ENCODE peak calls at places on chromosomes 4 and X, in nine cellular contexts. Q is foreskin fibroblast, E is stomach, K is lower lobe of right lung, S is breast epithelium, T is lower leg skin, A is kidney, L is cardiac fibroblast, D is brain microvascular endothelial cell. B is an unnamed sample.
A peak's percentile ranks its signal among the peaks of the same experiment; 100 is the strongest.

GRCh38 chrX:1528884-1529203 is 8.1 kb downstream of the P2RY8 start:
- DNase-seq in T (peak; percentile 31), K (no peak), D (no peak), E (no peak), Q (no peak), S (no peak), L (no peak), A (no peak), B (no peak)

GRCh38 chr4:142777045-142777743 is 68.9 kb downstream of the INPP4B start:
- DNase-seq in L (no peak), K (no peak), A (no peak), D (no peak), E (no peak), S (no peak), Q (no peak), T (no peak), B (no peak)

GRCh38 chr4:171002246-171002645 is 811.0 kb upstream of the GALNTL6 start:
- DNase-seq in T (no peak), L (no peak), K (no peak), Q (no peak), D (no peak), S (no peak), E (no peak), A (no peak), B (no peak)

GRCh38 chrX:47608130-47608810 is 11.4 kb downstream of the SYN1 start:
- DNase-seq in K (no peak), L (peak; percentile 16), Q (peak; percentile 9), T (peak; percentile 78), E (no peak), A (no peak), D (no peak), S (no peak), B (no peak)

GRCh38 chr4:174555793-174556630 is 33.7 kb upstream of the HPGD start:
- DNase-seq in Q (no peak), E (no peak), D (no peak), L (no peak), S (no peak), A (no peak), K (no peak), T (no peak), B (no peak)

GRCh38 chr4:168812806-168813205 is 197.2 kb downstream of the CBR4 start:
- DNase-seq in S (no peak), K (no peak), A (no peak), E (no peak), D (no peak), Q (no peak), L (no peak), T (no peak), B (no peak)

GRCh38 chr4:155539746-155540145 is 126.9 kb upstream of the GUCY1A1 start:
- DNase-seq in S (no peak), Q (peak; percentile 56), T (no peak), L (peak; percentile 44), A (no peak), K (no peak), E (no peak), D (no peak), B (no peak)

GRCh38 chrX:46649421-46650260 is 76.1 kb downstream of the CHST7 start:
- DNase-seq in E (peak; percentile 28), T (no peak), A (no peak), Q (peak; percentile 21), S (no peak), D (no peak), K (peak; percentile 49), L (peak; percentile 53), B (no peak)

GRCh38 chrX:19554786-19555185 is 39.5 kb upstream of the MAP3K15 start:
- DNase-seq in Q (peak; percentile 61), A (no peak), K (no peak), D (peak; percentile 70), S (no peak), T (no peak), E (no peak), L (peak; percentile 60), B (no peak)

GRCh38 chrX:23803931-23804381 is 21.0 kb downstream of the SAT1 start:
- DNase-seq in S (no peak), L (peak; percentile 82), Q (peak; percentile 51), E (peak; percentile 46), A (no peak), K (peak; percentile 45), T (no peak), D (peak; percentile 40), B (no peak)

GRCh38 chr4:162061214-162061613 is 102.6 kb downstream of the FSTL5 start:
- DNase-seq in L (no peak), A (no peak), S (no peak), D (peak; percentile 37), E (no peak), T (no peak), Q (no peak), K (no peak), B (no peak)

GRCh38 chr4:6749340-6750171 is 33.0 kb upstream of the KIAA0232 start:
- DNase-seq in K (peak; percentile 87), E (peak; percentile 85), D (peak; percentile 15), T (peak; percentile 91), Q (peak; percentile 82), A (peak; percentile 96), L (peak; percentile 44), S (peak; percentile 89), B (peak; percentile 88)

GRCh38 chrX:31213941-31214340 is 142.1 kb upstream of the FTHL17 start:
- DNase-seq in E (no peak), A (no peak), D (no peak), Q (peak; percentile 50), L (peak; percentile 29), T (no peak), S (no peak), K (no peak), B (no peak)

GRCh38 chr4:120963449-120963848 is 40.9 kb upstream of the PRDM5 start:
- DNase-seq in D (no peak), T (no peak), Q (no peak), E (no peak), L (no peak), K (no peak), A (no peak), S (no peak), B (no peak)

GRCh38 chrX:42274151-42274550 is 350.8 kb upstream of the CASK start:
- DNase-seq in E (no peak), T (no peak), Q (no peak), K (no peak), L (no peak), S (no peak), D (no peak), A (no peak), B (no peak)
- H3K4me3 ChIP-seq in E (no peak overlapping the region), T (no peak overlapping the region), Q (no peak overlapping the region), K (no peak overlapping the region), L (no peak overlapping the region), S (no peak overlapping the region), D (no peak overlapping the region), A (no peak overlapping the region), B (no peak overlapping the region)

DNA sequence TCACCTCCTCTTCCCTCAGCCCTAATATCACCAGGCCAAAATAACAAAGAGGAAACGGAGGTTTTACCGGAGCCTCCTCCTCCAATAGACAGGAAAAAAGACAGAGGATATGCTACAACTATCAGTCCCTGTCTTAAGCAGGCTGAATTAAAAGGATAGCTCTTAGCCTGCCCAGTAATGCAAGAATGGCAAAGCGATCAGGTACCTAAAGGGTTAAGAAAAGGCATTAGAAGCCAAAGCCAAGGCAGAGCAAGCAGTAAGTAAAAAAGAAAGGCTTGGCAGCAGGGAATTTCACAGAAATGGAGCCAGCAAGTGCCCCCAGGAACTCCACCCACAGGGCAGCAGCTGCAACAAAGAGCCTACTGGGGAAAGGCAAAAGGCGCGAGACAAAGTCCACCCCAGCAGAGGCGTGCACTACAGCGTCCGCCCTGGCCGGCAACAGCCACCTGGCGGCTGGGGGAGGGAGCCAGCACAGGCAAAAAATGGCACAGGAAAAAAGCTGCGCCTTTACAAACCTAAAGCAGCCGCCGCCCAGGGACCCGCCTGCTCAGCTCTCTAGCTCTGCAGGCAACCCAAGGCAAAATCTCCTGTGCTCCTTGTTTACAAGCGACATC is 220.6 kb upstream of the ZC4H2 start:
- DNase-seq in K (peak; percentile 38), Q (no peak), L (no peak), D (no peak), E (peak; percentile 70), S (no peak), T (no peak), A (no peak), B (no peak)
- TF ChIP-seq CTCF in K (no peak), Q (no peak), L (no peak), D (no peak), E (peak; percentile 13), S (no peak), T (no peak), A (peak; percentile 13), B (no peak)

DNA sequence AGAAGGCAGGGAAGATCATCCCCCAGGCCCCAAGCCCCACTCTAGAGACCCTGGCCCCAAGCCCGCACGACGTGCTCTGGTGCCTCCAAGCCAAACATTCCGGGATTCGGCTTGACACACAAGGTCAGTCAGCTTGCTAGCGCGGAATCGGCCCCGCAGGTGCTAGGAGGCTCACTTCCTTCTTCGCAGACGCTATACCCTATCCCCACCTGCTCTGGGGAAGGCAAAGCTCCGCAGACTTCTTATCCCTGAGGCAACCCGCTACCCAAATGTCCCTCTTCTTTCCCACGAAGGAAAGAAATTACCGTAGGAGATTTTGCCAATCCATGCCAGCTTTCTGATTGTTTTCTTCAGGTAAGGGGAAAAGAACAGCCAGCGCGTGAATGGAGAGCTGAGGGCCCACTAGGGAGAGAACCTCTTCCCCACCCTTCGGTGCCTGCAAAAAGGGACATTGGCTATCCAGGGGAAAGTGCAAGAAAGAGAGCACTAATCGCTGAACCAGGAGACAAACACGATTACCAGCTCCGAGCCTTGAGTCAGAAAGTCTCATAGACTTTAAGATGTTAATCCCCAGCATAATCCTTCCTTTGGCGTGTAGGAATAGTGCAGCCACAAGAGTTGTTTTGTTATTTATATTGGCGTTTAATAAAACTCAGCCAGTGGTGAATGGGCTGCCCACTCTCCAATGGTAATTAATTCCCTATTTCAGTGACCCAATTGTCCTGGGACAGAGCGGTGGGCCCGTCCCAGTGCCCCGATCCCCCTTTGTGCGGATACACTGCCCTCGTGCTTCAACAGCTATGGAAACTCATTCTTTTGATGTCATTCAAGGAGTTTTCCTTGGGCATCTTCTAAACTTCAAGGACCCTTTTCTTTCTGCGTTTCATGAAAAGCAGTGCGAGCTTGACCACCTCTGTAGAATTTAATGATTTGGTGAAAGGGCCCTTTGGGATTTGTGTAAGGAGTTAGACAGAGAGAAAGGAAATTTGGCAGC is 5.4 kb upstream of the NEUROG2 start:
- DNase-seq in K (no peak), S (no peak), A (no peak), T (peak; percentile 69), E (no peak), L (no peak), D (no peak), Q (no peak), B (peak; percentile 79)
- H3K4me3 ChIP-seq in K (no peak overlapping the region), S (no peak overlapping the region), A (no peak overlapping the region), T (no peak overlapping the region), E (no peak overlapping the region), L (no peak overlapping the region), D (no peak overlapping the region), Q (no peak overlapping the region), B (no peak overlapping the region)

GRCh38 chr4:23058113-23058512 is 365.4 kb downstream of the GBA3 start:
- DNase-seq in K (no peak), D (no peak), L (no peak), T (no peak), S (no peak), A (no peak), E (no peak), Q (no peak), B (no peak)

GRCh38 chr4:23060776-23061175 is 368.0 kb downstream of the GBA3 start:
- DNase-seq in E (no peak), K (no peak), S (no peak), Q (peak; percentile 41), A (no peak), L (no peak), T (no peak), D (peak; percentile 7), B (no peak)

GRCh38 chr4:23061431-23061830 is 368.7 kb downstream of the GBA3 start:
- DNase-seq in T (no peak), A (no peak), S (no peak), K (no peak), D (no peak), L (no peak), Q (no peak), E (no peak), B (no peak)

GRCh38 chr4:23062188-23062587 is 369.5 kb downstream of the GBA3 start:
- DNase-seq in A (no peak), E (no peak), D (no peak), K (no peak), T (no peak), L (no peak), Q (no peak), S (no peak), B (no peak)
- TF ChIP-seq CTCF in A (no peak), E (no peak), D (no peak), K (no peak), T (no peak), L (no peak), Q (no peak), S (no peak), B (no peak)